ENCODE peak calls at places on chromosome 4, in ten cellular contexts. P is stomach, K is HCT116, A is breast epithelium, Z is IMR-90, C is epithelial cell of proximal tubule, E is uterus, X is fibroblast of mammary gland, I is lung, T is MM.1S. O is an unnamed sample.
A peak's percentile ranks its signal among the peaks of the same experiment; 100 is the strongest.

GRCh38 chr4:175443547-175443946 is 368.5 kb downstream of the GPM6A start:
- DNase-seq in E (no peak), Z (no peak), T (no peak), I (no peak), C (no peak), X (no peak), A (no peak), K (no peak), P (no peak), O (no peak)

GRCh38 chr4:117400039-117400835 is 314.9 kb upstream of the TRAM1L1 start:
- DNase-seq in T (no peak), E (no peak), I (no peak), P (no peak), K (peak; percentile 18), X (peak; percentile 39), Z (peak; percentile 77), C (peak; percentile 76), A (no peak), O (peak; percentile 51)

GRCh38 chr4:5019274-5019673 is at the start of gene CYTL1:
- DNase-seq in X (no peak), K (no peak), I (no peak), T (no peak), Z (no peak), E (no peak), A (no peak), C (no peak), P (no peak), O (no peak)

GRCh38 chr4:184899261-184900134 is 73.7 kb upstream of the ACSL1 start:
- DNase-seq in X (no peak), I (peak; percentile 44), E (no peak), C (peak; percentile 44), Z (peak; percentile 8), T (no peak), K (no peak), A (peak; percentile 74), P (peak; percentile 68), O (peak; percentile 47)

GRCh38 chr4:138114434-138114833 is 127.7 kb downstream of the SLC7A11 start:
- DNase-seq in Z (peak; percentile 13), I (no peak), C (peak; percentile 9), X (no peak), E (no peak), A (no peak), P (no peak), T (peak; percentile 85), K (no peak), O (no peak)

GRCh38 chr4:96293806-96294205 is 453.9 kb downstream of the PDHA2 start:
- DNase-seq in I (no peak), P (no peak), K (no peak), T (no peak), E (no peak), Z (no peak), C (no peak), A (no peak), X (no peak), O (peak; percentile 3)

GRCh38 chr4:2891294-2891693 is 47.6 kb downstream of the ADD1 start:
- DNase-seq in T (no peak), E (no peak), I (no peak), P (no peak), A (no peak), C (no peak), Z (peak; percentile 73), X (peak; percentile 71), K (no peak), O (peak; percentile 47)

GRCh38 chr4:57110635-57111546 is 706 bp upstream of the IGFBP7 start:
- DNase-seq in I (peak; percentile 58), A (no peak), Z (peak; percentile 68), T (peak; percentile 75), K (no peak), P (peak; percentile 30), X (peak; percentile 57), C (peak; percentile 44), E (peak; percentile 37), O (peak; percentile 49)

GRCh38 chr4:116073051-116073450 is 959.6 kb upstream of the NDST4 start:
- DNase-seq in E (no peak), K (no peak), C (no peak), A (no peak), T (no peak), I (no peak), X (no peak), P (no peak), Z (no peak), O (peak; percentile 33)

GRCh38 chr4:76856183-76856969 is 41.6 kb downstream of the SOWAHB start:
- DNase-seq in C (peak; percentile 38), P (no peak), T (no peak), A (no peak), I (no peak), Z (peak; percentile 74), E (no peak), X (peak; percentile 33), K (no peak), O (no peak)

GRCh38 chr4:7130610-7131211 is 61.6 kb upstream of the SORCS2 start:
- DNase-seq in Z (no peak), X (no peak), E (no peak), A (no peak), T (no peak), K (no peak), P (no peak), I (no peak), C (no peak), O (no peak)

GRCh38 chr4:8201341-8201781 is 2.3 kb downstream of the SH3TC1 start:
- DNase-seq in K (no peak), T (no peak), E (no peak), I (no peak), Z (no peak), P (no peak), A (no peak), C (no peak), X (no peak), O (peak; percentile 10)

GRCh38 chr4:94011190-94011589 is 182.6 kb downstream of the ATOH1 start:
- DNase-seq in X (no peak), K (no peak), E (no peak), I (no peak), A (no peak), C (no peak), Z (no peak), P (no peak), T (no peak), O (no peak)

GRCh38 chr4:94015956-94016355 is 187.4 kb downstream of the ATOH1 start:
- DNase-seq in K (no peak), P (no peak), E (no peak), X (no peak), A (no peak), C (no peak), Z (no peak), I (no peak), T (no peak), O (no peak)

GRCh38 chr4:94014484-94015136 is 186.1 kb downstream of the ATOH1 start:
- DNase-seq in P (no peak), T (no peak), X (no peak), I (no peak), K (no peak), E (no peak), Z (no peak), A (no peak), C (no peak), O (no peak)
- TF ChIP-seq CTCF in P (no peak), T (no peak), X (no peak), I (no peak), K (no peak), E (no peak), Z (no peak), A (no peak), C (no peak), O (no peak)

GRCh38 chr4:159552979-159553768 is 450.3 kb downstream of the RAPGEF2 start:
- DNase-seq in E (no peak), I (no peak), C (no peak), K (no peak), Z (no peak), T (no peak), P (no peak), A (no peak), X (no peak), O (no peak)

GRCh38 chr4:159555873-159556272 is 453.0 kb downstream of the RAPGEF2 start:
- DNase-seq in A (no peak), E (no peak), P (no peak), X (no peak), K (no peak), C (no peak), I (no peak), Z (no peak), T (no peak), O (no peak)

GRCh38 chr4:159549092-159549491 is 446.2 kb downstream of the RAPGEF2 start:
- DNase-seq in K (no peak), P (no peak), A (no peak), I (no peak), E (no peak), Z (peak; percentile 1), C (no peak), X (peak; percentile 44), T (no peak), O (peak; percentile 81)

GRCh38 chr4:159547645-159548308 is 444.9 kb downstream of the RAPGEF2 start:
- DNase-seq in E (no peak), A (no peak), K (no peak), C (peak; percentile 30), I (no peak), Z (no peak), X (peak; percentile 39), T (no peak), P (no peak), O (peak; percentile 71)

DNA sequence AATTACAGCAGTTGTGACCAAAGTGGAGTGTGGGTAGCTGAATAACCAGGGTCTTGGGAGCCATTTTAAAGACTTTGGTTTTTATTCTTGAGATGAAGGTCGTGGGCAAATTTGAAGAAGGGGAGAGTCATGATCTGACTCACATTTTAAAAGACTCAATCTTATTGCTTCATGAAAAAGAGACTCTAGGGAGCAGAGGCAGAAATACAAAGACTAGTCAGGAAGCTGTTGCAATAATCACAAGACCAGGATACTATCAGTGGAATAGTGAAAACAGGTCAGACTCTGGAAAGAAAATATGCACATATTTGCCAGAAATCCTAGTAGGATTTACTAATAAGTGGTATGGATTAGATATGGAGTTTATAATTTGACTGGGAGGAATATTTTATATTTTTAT is 448.4 kb downstream of the RAPGEF2 start:
- DNase-seq in E (no peak), A (no peak), T (no peak), K (no peak), P (no peak), I (no peak), X (peak; percentile 35), C (no peak), Z (no peak), O (peak; percentile 45)
- H3K4me3 ChIP-seq in E (no peak overlapping the region), A (no peak overlapping the region), T (no peak overlapping the region), K (no peak overlapping the region), P (no peak overlapping the region), I (no peak overlapping the region), X (no peak overlapping the region), C (no peak overlapping the region), Z (no peak overlapping the region), O (no peak overlapping the region)

DNA sequence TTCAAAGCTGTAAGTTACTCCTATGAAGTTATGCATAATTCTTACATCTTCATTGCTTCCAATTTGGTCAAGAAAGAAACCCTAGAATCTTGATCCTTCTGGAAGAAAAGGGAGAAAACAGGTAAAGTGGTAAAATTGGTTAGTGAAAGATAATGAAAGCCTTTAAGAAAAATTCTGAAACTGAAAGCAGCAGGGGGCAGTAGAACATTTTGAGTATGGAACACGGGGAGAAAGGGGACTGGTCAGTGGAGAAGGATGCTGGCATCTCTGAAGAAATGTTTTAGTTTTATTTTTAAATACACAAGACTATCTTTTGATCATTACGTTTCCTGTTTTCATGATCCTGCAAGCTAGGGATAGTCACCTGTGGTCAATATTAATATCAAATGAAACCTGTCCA is 54.3 kb downstream of the SLIT2 start:
- DNase-seq in X (peak; percentile 55), I (no peak), K (no peak), A (no peak), C (no peak), Z (peak; percentile 59), E (no peak), P (no peak), T (peak; percentile 41), O (peak; percentile 33)
- TF ChIP-seq CTCF in X (peak; percentile 45), I (no peak), K (peak; percentile 0), A (no peak), C (peak; percentile 64), Z (peak; percentile 54), E (no peak), P (no peak), T (peak; percentile 47), O (peak; percentile 18)

GRCh38 chr4:169658970-169659735 is 38.8 kb downstream of the CLCN3 start:
- DNase-seq in X (no peak), I (no peak), K (no peak), Z (no peak), E (no peak), A (no peak), P (no peak), T (no peak), C (no peak), O (peak; percentile 8)
- H3K4me3 ChIP-seq in X (peak overlapping the region; percentile 66), I (no peak overlapping the region), K (peak overlapping the region; percentile 63), Z (peak overlapping the region; percentile 61), E (peak overlapping the region; percentile 34), A (peak overlapping the region; percentile 51), P (no peak overlapping the region), T (no peak overlapping the region), C (peak overlapping the region; percentile 59), O (peak overlapping the region; percentile 28)